ENCODE peak calls at places on chromosomes 5 and 9, in five cellular contexts. I is sigmoid colon, O is heart left ventricle, C is breast epithelium, U is esophagus squamous epithelium. P is an unnamed sample. For H3K4me1, the result is how much of the 10 kb centered on the place peaks cover.

GRCh38 chr5:58999804-59000595 is 417.1 kb downstream of the RAB3C start:
- DNase-seq in U (no peak), C (no peak), O (no peak), I (no peak), P (no peak)

GRCh38 chr9:89732295-89732951 is 127.6 kb downstream of the GADD45G start:
- DNase-seq in U (no peak), C (no peak), O (no peak), I (no peak), P (no peak)

GRCh38 chr9:114385412-114386181 is 2.2 kb downstream of the AKNA start:
- DNase-seq in O (peak), U (peak), I (peak), C (peak), P (peak)

GRCh38 chr5:78367318-78367991 is 7.0 kb downstream of the SCAMP1 start:
- DNase-seq in I (no peak), O (no peak), C (no peak), U (no peak), P (no peak)

GRCh38 chr9:90914868-90915483 is 113.4 kb downstream of the SYK start:
- DNase-seq in C (peak), U (no peak), O (peak), I (peak), P (peak)

GRCh38 chr9:114677418-114677817 is 4.6 kb downstream of the TEX48 start:
- DNase-seq in C (no peak), O (no peak), U (no peak), I (peak), P (no peak)

GRCh38 chr5:140632366-140633080 is 452 bp downstream of the CD14 start:
- DNase-seq in C (peak), O (peak), I (peak), U (no peak), P (peak)

GRCh38 chr5:150142800-150143724 is 12.6 kb downstream of the PDGFRB start:
- DNase-seq in O (peak), C (peak), U (no peak), I (peak), P (peak)

GRCh38 chr9:95025213-95026170 is 292.0 kb downstream of the FANCC start:
- DNase-seq in U (no peak), O (peak), I (peak), C (no peak), P (peak)

GRCh38 chr9:113352411-113352810 is 3.1 kb downstream of the BSPRY start:
- DNase-seq in U (no peak), C (no peak), O (no peak), I (no peak), P (no peak)

GRCh38 chr9:92223758-92224157 is 69.7 kb downstream of the IARS1 start:
- DNase-seq in I (no peak), O (no peak), C (no peak), U (no peak), P (no peak)

GRCh38 chr5:96733771-96734498 is 71.8 kb downstream of the CAST start:
- DNase-seq in C (peak), O (no peak), I (no peak), U (no peak), P (no peak)

GRCh38 chr5:115372121-115372520 is 75.7 kb upstream of the CCDC112 start:
- DNase-seq in C (no peak), O (no peak), I (no peak), U (no peak), P (no peak)

GRCh38 chr9:4742246-4742645 is 1.2 kb upstream of the AK3 start:
- DNase-seq in O (no peak), C (no peak), I (no peak), U (no peak), P (no peak)

GRCh38 chr9:95089916-95090791 is 227.4 kb downstream of the FANCC start:
- DNase-seq in I (peak), U (no peak), C (no peak), O (peak), P (no peak)

GRCh38 chr5:124102491-124102890 is 590.5 kb downstream of the CSNK1G3 start:
- DNase-seq in C (no peak), U (no peak), I (no peak), O (no peak), P (no peak)

GRCh38 chr9:104992696-104993095 is 64.7 kb upstream of the ABCA1 start:
- DNase-seq in I (no peak), C (no peak), U (no peak), O (no peak), P (no peak)

GRCh38 chr9:124078641-124079040 is 67.1 kb downstream of the LHX2 start:
- DNase-seq in C (peak), U (no peak), O (no peak), I (no peak), P (no peak)

GRCh38 chr5:400282-401215 is 42.4 kb upstream of the EXOC3 start:
- DNase-seq in O (no peak), U (no peak), I (peak), C (peak), P (peak)

GRCh38 chr5:73444499-73445432 is 3.8 kb downstream of the FOXD1 start:
- DNase-seq in U (no peak), I (no peak), O (no peak), C (no peak), P (no peak)

GRCh38 chr5:95221234-95221633 is 63.7 kb downstream of the MCTP1 start:
- DNase-seq in I (no peak), O (no peak), U (no peak), C (no peak), P (no peak)

GRCh38 chr5:122523776-122524175 is 211.7 kb downstream of the SNCAIP start:
- DNase-seq in O (no peak), U (no peak), I (no peak), C (no peak), P (no peak)

GRCh38 chr9:1231998-1232919 is 182.1 kb downstream of the DMRT2 start:
- DNase-seq in I (peak), C (peak), O (peak), U (no peak), P (no peak)

GRCh38 chr5:926416-927171 is 33.9 kb downstream of the TRIP13 start:
- DNase-seq in U (no peak), C (no peak), O (no peak), I (peak), P (peak)

DNA sequence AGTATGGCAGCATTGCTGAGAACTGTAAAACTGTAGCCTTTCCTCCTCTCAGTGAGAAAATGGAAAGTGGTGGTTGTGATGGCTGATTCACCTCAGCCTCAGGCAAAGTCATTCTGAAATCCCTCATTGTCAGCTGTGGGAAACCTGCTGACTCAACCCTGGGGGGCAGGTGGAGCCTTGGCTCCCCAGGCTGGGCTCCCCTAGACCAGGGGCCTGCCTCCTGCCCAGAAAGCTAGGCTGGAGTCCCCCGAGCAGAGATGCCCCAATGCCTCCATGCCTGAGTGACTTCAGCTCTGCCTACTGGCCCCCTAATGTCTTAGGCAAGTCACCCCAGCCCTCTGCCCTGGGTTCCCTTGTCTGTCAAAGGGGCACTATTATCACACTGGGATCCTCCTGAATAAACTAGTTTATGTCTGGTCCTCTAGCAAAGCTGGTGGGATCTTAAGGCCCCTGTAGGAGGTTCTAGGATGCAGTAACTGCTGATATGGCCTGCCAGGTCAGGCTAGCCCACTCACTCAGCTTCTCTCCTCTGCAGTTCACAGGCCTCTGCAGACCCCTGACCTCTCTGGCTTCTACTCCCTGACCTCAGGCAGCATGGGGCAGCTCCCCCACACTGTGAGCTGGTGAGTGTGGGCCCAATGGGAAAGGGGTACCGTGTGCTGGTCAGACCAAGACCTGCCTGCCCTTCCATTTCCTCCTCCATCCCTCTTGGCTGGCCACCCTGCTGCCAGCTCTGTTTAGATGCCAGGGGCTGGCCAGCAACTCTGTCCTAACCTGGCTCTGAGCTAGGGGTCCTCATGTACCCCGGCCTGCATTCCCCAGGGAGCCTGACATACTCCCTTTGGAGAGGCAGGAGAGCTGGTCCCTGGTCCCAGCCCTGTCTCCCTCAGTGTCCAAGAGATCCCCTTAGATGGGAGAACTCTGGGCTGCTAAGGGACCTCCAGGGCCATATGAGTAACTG is 24.2 kb downstream of the TCF7 start:
- DNase-seq in I (peak), O (peak), U (no peak), C (peak), P (no peak)
- TF ChIP-seq POLR2A in I (no peak), O (no peak), U (no peak), C (no peak), P (no peak)

DNA sequence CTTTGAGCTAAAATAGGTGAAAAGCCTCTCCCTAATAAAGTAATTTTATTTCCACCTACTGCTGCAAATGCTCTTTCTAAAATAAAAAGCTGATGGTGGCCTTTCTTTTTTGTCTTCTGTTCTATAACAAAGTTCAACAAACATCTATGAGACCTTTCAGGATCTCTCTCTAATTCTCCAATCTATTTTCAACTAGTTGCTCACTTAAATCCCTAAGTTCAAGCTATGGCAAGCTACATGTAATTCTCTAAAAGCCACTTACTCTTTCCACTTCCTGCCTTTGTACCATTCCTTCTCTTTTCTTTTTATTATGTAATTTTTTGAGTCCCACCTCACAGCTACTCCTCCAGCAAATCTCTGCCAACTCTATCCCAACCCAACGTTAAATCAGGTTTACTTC is 20.9 kb downstream of the CHD1 start:
- DNase-seq in C (no peak), O (no peak), U (no peak), I (no peak), P (no peak)
- H3K27ac ChIP-seq in C (no peak), O (no peak), U (no peak), I (no peak), P (no peak)

GRCh38 chr9:107737987-107738743 is 248.6 kb upstream of the KLF4 start:
- DNase-seq in I (peak), U (peak), C (no peak), O (peak), P (peak)
- H3K4me1 ChIP-seq in I (under half), U (under half), C (under half), O (under half), P (under half)

GRCh38 chr9:120874861-120875565 is 2.0 kb downstream of the PHF19 start:
- DNase-seq in O (no peak), I (no peak), U (no peak), C (no peak), P (no peak)

GRCh38 chr9:120875643-120875953 is 1.4 kb downstream of the PHF19 start:
- DNase-seq in C (no peak), U (no peak), I (no peak), O (no peak), P (no peak)

GRCh38 chr9:120873512-120873911 is 3.5 kb downstream of the PHF19 start:
- DNase-seq in O (no peak), I (no peak), U (no peak), C (no peak), P (no peak)

GRCh38 chr9:120874226-120874839 is 2.7 kb downstream of the PHF19 start:
- DNase-seq in I (no peak), C (no peak), O (no peak), U (no peak), P (no peak)

DNA sequence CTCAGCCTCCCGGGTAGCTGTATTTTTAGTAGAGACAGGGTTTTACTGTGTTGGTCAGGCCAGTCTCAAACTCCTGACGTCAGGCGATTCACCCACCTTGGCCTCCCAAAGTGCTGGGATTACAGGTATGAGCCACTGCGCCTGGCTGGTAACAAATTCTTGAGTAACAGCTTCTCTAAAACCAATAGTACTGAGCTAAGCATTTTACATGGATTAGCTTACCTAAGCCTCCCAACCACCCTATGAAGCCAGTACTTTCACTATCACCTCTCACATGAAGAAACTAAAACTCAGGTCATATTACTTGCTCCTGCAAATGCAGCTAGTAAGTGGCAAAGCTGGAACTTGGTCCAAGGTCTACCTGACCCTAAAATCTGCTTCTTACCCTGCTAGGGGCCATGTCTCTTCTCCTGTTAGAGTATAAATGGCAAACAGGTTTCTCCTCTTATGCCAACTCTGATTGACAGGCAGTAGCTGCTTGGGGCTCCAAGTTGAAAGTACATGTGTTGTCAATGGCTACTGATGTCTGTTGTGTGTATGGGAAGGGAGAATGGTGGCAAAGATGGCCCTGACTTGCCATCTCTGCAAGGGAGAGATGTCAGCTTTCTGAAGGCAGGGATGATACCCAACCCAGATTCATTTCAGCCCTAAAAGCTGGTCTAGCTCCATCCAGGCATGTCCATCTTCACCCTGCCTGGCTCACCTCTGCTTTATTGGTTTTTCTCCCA is 4.0 kb downstream of the PHF19 start:
- DNase-seq in C (no peak), O (no peak), U (no peak), I (no peak), P (no peak)
- TF ChIP-seq POLR2A in C (no peak), O (no peak), U (no peak), I (no peak), P (no peak)